ENCODE peak calls at places on chromosomes 16 and 17, in five cellular contexts. I, B, X, S and P are unnamed samples.
A peak's percentile ranks its signal among the peaks of the same experiment; 100 is the strongest.

GRCh38 chr17:80957461-80957941 is 34.1 kb upstream of the CHMP6 start:
- DNase-seq in I (no peak), B (no peak), X (no peak), S (peak; percentile 56), P (no peak)

GRCh38 chr17:48004973-48005372 is 32.6 kb downstream of the COPZ2 start:
- DNase-seq in I (no peak), B (no peak), X (no peak), S (no peak), P (no peak)

GRCh38 chr17:35731932-35732805 is 730 bp downstream of the RASL10B start:
- DNase-seq in I (no peak), B (peak; percentile 47), X (no peak), S (no peak), P (no peak)

GRCh38 chr17:63838586-63839184 is 3.8 kb downstream of the SMARCD2 start:
- DNase-seq in I (no peak), B (peak; percentile 98), X (no peak), S (peak; percentile 91), P (no peak)

GRCh38 chr17:72782985-72783701 is 309.3 kb downstream of the SLC39A11 start:
- DNase-seq in I (no peak), B (no peak), X (no peak), S (no peak), P (no peak)

GRCh38 chr17:59561042-59561441 is 4.4 kb upstream of the DHX40 start:
- DNase-seq in I (no peak), B (no peak), X (peak; percentile 50), S (no peak), P (peak; percentile 48)

GRCh38 chr17:13351046-13351445 is 250.7 kb downstream of the HS3ST3A1 start:
- DNase-seq in I (no peak), B (no peak), X (no peak), S (no peak), P (no peak)

GRCh38 chr17:35129154-35129972 is 7.9 kb downstream of the FNDC8 start:
- DNase-seq in I (no peak), B (no peak), X (no peak), S (no peak), P (no peak)

GRCh38 chr17:44400226-44400847 is 10.9 kb upstream of the ITGA2B start:
- DNase-seq in I (no peak), B (no peak), X (peak; percentile 48), S (no peak), P (peak; percentile 26)

GRCh38 chr16:85170066-85171003 is 58.1 kb upstream of the CIBAR2 start:
- DNase-seq in I (no peak), B (no peak), X (no peak), S (peak; percentile 57), P (no peak)

GRCh38 chr16:50309527-50310307 is 43.4 kb downstream of the ADCY7 start:
- DNase-seq in I (no peak), B (peak; percentile 47), X (no peak), S (peak; percentile 64), P (no peak)

GRCh38 chr17:37392024-37392590 is 14.5 kb downstream of the ACACA start:
- DNase-seq in I (no peak), B (no peak), X (peak; percentile 34), S (no peak), P (no peak)

GRCh38 chr17:82956146-82956725 is 116.4 kb upstream of the ZNF750 start:
- DNase-seq in I (no peak), B (no peak), X (no peak), S (peak; percentile 49), P (no peak)

GRCh38 chr17:62965149-62965648 is 836 bp upstream of the TANC2 start:
- DNase-seq in I (no peak), B (no peak), X (no peak), S (no peak), P (no peak)

GRCh38 chr16:27111486-27111885 is 44.8 kb downstream of the C16orf82 start:
- DNase-seq in I (no peak), B (peak; percentile 13), X (no peak), S (no peak), P (no peak)

GRCh38 chr16:76488065-76488417 is 210.8 kb downstream of the CNTNAP4 start:
- DNase-seq in I (no peak), B (no peak), X (no peak), S (no peak), P (no peak)

GRCh38 chr17:9138161-9138717 is 116.9 kb downstream of the NTN1 start:
- DNase-seq in I (no peak), B (no peak), X (no peak), S (peak; percentile 75), P (no peak)

GRCh38 chr17:76781056-76781982 is 43.4 kb downstream of the MFSD11 start:
- DNase-seq in I (no peak), B (no peak), X (no peak), S (no peak), P (peak; percentile 18)

GRCh38 chr16:17106243-17106791 is 364.4 kb downstream of the XYLT1 start:
- DNase-seq in I (no peak), B (no peak), X (no peak), S (no peak), P (no peak)

GRCh38 chr17:12282056-12282455 is 261.4 kb downstream of the MAP2K4 start:
- DNase-seq in I (no peak), B (no peak), X (peak; percentile 64), S (no peak), P (no peak)

GRCh38 chr17:83204230-83204725 is 124.9 kb downstream of the METRNL start:
- DNase-seq in I (no peak), B (no peak), X (no peak), S (no peak), P (no peak)

DNA sequence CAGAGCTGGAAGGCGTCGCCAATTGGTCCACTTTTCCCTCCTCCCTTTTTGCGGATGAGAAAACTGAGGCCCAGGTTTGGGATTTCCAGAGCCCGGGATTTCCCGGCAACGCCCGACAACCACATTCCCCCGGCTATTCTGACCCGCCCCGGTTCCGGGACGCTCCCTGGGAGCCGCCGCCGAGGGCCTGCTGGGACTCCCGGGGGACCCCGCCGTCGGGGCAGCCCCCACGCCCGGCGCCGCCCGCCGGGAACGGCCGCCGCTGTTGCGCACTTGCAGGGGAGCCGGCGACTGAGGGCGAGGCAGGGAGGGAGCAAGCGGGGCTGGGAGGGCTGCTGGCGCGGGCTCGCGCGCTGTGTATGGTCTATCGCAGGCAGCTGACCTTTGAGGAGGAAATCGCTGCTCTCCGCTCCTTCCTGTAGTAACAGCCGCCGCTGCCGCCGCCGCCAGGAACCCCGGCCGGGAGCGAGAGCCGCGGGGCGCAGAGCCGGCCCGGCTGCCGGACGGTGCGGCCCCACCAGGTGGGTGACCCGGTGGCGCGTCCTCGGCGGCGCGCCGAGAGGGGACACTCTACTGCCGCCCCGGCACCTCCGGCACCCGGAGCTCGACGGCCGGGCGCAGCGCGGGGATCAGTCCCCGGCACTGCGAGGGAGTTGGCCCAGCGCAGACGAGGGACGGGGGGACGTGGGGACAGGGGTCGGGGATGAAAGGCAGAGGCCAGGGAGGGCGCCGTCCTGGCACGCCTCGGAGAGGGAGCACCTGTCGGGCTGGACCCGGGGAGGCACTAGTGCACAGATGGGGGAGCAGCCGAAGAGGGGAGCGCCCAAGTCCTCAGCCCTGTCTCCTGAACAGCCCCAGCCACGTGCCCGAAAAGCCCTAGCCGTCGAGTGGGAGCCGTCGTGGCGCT is at the start of gene STAT5A:
- DNase-seq in I (no peak), B (peak; percentile 96), X (peak; percentile 73), S (peak; percentile 95), P (peak; percentile 85)
- TF ChIP-seq POLR2A in I (no peak), B (peak; percentile 93), X (no peak), S (peak; percentile 83), P (no peak)

DNA sequence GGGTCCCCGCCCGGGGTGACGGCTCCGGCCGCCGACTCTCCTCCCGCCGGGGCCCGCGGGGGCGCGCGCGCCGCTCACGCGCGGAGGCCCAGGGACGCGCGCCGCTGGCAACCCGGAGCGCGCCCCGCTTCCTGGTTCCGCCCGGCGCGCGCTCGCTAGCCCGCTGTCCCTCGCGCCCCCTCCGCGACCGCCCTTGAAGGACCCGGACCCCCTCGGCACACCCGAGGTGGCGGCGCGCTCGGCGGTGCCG is at the start of gene STAT5B:
- DNase-seq in I (no peak), B (peak; percentile 72), X (peak; percentile 58), S (peak; percentile 89), P (peak; percentile 84)
- TF ChIP-seq POLR2A in I (no peak), B (peak; percentile 45), X (peak; percentile 62), S (peak; percentile 45), P (peak; percentile 72)

GRCh38 chr16:29995330-29995910 is at the start of gene HIRIP3:
- DNase-seq in I (no peak), B (peak; percentile 93), X (peak; percentile 86), S (peak; percentile 94), P (peak; percentile 93)
- TF ChIP-seq POLR2A in I (peak; percentile 61), B (no peak), X (no peak), S (no peak), P (no peak)

GRCh38 chr17:29041091-29041490 is 1.9 kb upstream of the PIPOX start:
- DNase-seq in I (no peak), B (no peak), X (no peak), S (no peak), P (no peak)

GRCh38 chr17:29043539-29044165 is 711 bp downstream of the PIPOX start:
- DNase-seq in I (no peak), B (no peak), X (no peak), S (no peak), P (no peak)

GRCh38 chr17:29042026-29042678 is 789 bp upstream of the PIPOX start:
- DNase-seq in I (no peak), B (no peak), X (no peak), S (no peak), P (no peak)

GRCh38 chr17:29045026-29045425 is 2.1 kb downstream of the PIPOX start:
- DNase-seq in I (no peak), B (no peak), X (no peak), S (no peak), P (no peak)

GRCh38 chr17:29042679-29043538 is at the start of gene PIPOX:
- DNase-seq in I (peak; percentile 94), B (peak; percentile 70), X (peak; percentile 17), S (no peak), P (no peak)
- TF ChIP-seq POLR2A in I (peak; percentile 89), B (no peak), X (no peak), S (no peak), P (no peak)

DNA sequence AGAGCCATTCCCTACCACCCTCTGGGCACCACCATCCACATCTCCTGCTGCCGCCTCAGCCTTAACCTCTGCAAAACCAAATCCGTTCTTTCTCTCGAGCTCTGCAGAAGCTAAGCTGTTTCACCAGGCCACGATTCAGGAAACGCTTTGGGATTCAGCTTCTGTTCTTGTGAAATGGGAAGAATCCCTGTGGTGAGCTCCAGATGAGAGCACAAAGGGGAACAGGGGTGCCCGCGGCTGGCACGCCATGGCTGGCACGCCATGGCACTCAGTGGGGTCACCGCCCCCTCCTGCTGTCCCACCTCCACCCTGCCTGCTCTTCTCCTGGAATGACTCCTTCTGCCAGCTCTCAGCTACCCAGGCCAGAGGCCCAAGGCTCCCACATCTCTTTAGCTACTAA is 5.7 kb downstream of the QPRT start:
- DNase-seq in I (no peak), B (no peak), X (no peak), S (no peak), P (no peak)
- TF ChIP-seq POLR2A in I (no peak), B (no peak), X (no peak), S (no peak), P (no peak)

GRCh38 chr16:87762620-87763019 is 3.2 kb downstream of the KLHDC4 start:
- DNase-seq in I (no peak), B (no peak), X (no peak), S (no peak), P (no peak)

GRCh38 chr16:87765473-87765775 is 362 bp downstream of the KLHDC4 start:
- DNase-seq in I (no peak), B (no peak), X (no peak), S (no peak), P (peak; percentile 67)

GRCh38 chr16:87766485-87766797 is 655 bp upstream of the KLHDC4 start:
- DNase-seq in I (no peak), B (no peak), X (no peak), S (no peak), P (no peak)

GRCh38 chr16:87764600-87765472 is 950 bp downstream of the KLHDC4 start:
- DNase-seq in I (no peak), B (no peak), X (no peak), S (no peak), P (no peak)

GRCh38 chr16:87765776-87766484 is at the start of gene KLHDC4:
- DNase-seq in I (peak; percentile 49), B (peak; percentile 95), X (peak; percentile 90), S (peak; percentile 93), P (peak; percentile 92)
- TF ChIP-seq POLR2A in I (peak; percentile 88), B (peak; percentile 79), X (peak; percentile 74), S (peak; percentile 72), P (peak; percentile 88)